ENCODE peak calls at places on chromosomes 16 and 17, in four cellular contexts. X is amniotic stem cell; A is mucosa of gallbladder; B is activated CD4-positive, alpha-beta T cell treated with anti-CD3 and anti-CD28 coated beads for 4 hours. D is an unnamed sample.

GRCh38 chr17:33725675-33726271 is 432.7 kb upstream of the ASIC2 start:
- DNase-seq in X (no peak), A (peak), B (no peak), D (no peak)

GRCh38 chr17:4161179-4161559 is 18.2 kb downstream of the CYB5D2 start:
- DNase-seq in X (peak), A (no peak), B (no peak), D (no peak)

GRCh38 chr17:2366747-2367494 is 29.6 kb downstream of the SGSM2 start:
- DNase-seq in X (no peak), A (no peak), B (no peak), D (peak)

GRCh38 chr17:34207572-34207971 is 47.5 kb upstream of the CCL2 start:
- DNase-seq in X (no peak), A (no peak), B (no peak), D (no peak)

GRCh38 chr17:38598536-38598935 is 7.2 kb downstream of the SRCIN1 start:
- DNase-seq in X (no peak), A (peak), B (no peak), D (peak)

GRCh38 chr17:61875285-61875684 is 12.0 kb upstream of the BRIP1 start:
- DNase-seq in X (no peak), A (no peak), B (no peak), D (no peak)

GRCh38 chr17:41648411-41649195 is 24.2 kb upstream of the KRT17 start:
- DNase-seq in X (peak), A (peak), B (peak), D (peak)

GRCh38 chr17:16991349-16992009 is 19.6 kb upstream of the TNFRSF13B start:
- DNase-seq in X (peak), A (peak), B (peak), D (peak)

GRCh38 chr16:66444049-66444481 is 17.0 kb downstream of the BEAN1 start:
- DNase-seq in X (no peak), A (no peak), B (no peak), D (no peak)

GRCh38 chr17:81365148-81365600 is 30.1 kb upstream of the BAHCC1 start:
- DNase-seq in X (peak), A (peak), B (peak), D (peak)

GRCh38 chr17:42720996-42721583 is 23.8 kb downstream of the EZH1 start:
- DNase-seq in X (peak), A (peak), B (peak), D (no peak)

GRCh38 chr17:20008242-20009051 is 712 bp upstream of the SPECC1 start:
- DNase-seq in X (no peak), A (peak), B (no peak), D (peak)

GRCh38 chr17:77772899-77773358 is 185.6 kb upstream of the TNRC6C start:
- DNase-seq in X (no peak), A (no peak), B (no peak), D (no peak)

GRCh38 chr17:77320501-77321256 is 179.9 kb downstream of the SEC14L1 start:
- DNase-seq in X (no peak), A (no peak), B (no peak), D (peak)

GRCh38 chr16:2838928-2839327 is 8.8 kb downstream of the ZG16B start:
- DNase-seq in X (peak), A (peak), B (peak), D (no peak)

GRCh38 chr17:45098869-45099616 is 33.3 kb downstream of the PLCD3 start:
- DNase-seq in X (peak), A (peak), B (peak), D (peak)

GRCh38 chr16:54817432-54817831 is 113.2 kb upstream of the IRX5 start:
- DNase-seq in X (no peak), A (no peak), B (no peak), D (no peak)

GRCh38 chr17:63537991-63538692 is 12.1 kb upstream of the DCAF7 start:
- DNase-seq in X (no peak), A (no peak), B (no peak), D (no peak)

GRCh38 chr16:29290631-29291247 is 115.8 kb downstream of the NPIPB11 start:
- DNase-seq in X (peak), A (peak), B (peak), D (peak)

GRCh38 chr16:12757546-12757945 is 46.1 kb downstream of the CPPED1 start:
- DNase-seq in X (no peak), A (no peak), B (no peak), D (no peak)

GRCh38 chr16:56982695-56983094 is 6.7 kb upstream of the NLRC5 start:
- DNase-seq in X (no peak), A (no peak), B (no peak), D (no peak)

GRCh38 chr16:50800074-50800473 is 58.2 kb downstream of the CYLD start:
- DNase-seq in X (no peak), A (no peak), B (no peak), D (no peak)

GRCh38 chr17:82896071-82897000 is 56.5 kb upstream of the ZNF750 start:
- DNase-seq in X (no peak), A (no peak), B (no peak), D (no peak)

GRCh38 chr17:29127840-29128239 is 52.4 kb downstream of the MYO18A start:
- DNase-seq in X (no peak), A (no peak), B (no peak), D (no peak)

GRCh38 chr16:23803591-23804123 is 32.1 kb upstream of the PRKCB start:
- DNase-seq in X (no peak), A (peak), B (peak), D (peak)

GRCh38 chr16:12271006-12271405 is 294.5 kb downstream of the SNX29 start:
- DNase-seq in X (no peak), A (peak), B (no peak), D (no peak)